ENCODE peak calls at places on chromosomes 7 and 10, in five cellular contexts. One of them, this sample, is unnamed.

GRCh38 chr10:21194510-21194993 is 297.4 kb upstream of the NEBL start:
- DNase-seq in nephron progenitor cell: no peak
- DNase-seq in AG10803: no peak
- DNase-seq in RWPE1: peak; percentile 47
- DNase-seq in D721Med: no peak
- DNase-seq in this sample: peak; percentile 81

GRCh38 chr7:102012941-102013461 is 195.6 kb downstream of the CUX1 start:
- DNase-seq in RWPE1: no peak
- DNase-seq in D721Med: no peak
- DNase-seq in nephron progenitor cell: no peak
- DNase-seq in AG10803: no peak
- DNase-seq in this sample: no peak

GRCh38 chr7:74627699-74628411 is 29.7 kb upstream of the GTF2I start:
- DNase-seq in RWPE1: no peak
- DNase-seq in nephron progenitor cell: no peak
- DNase-seq in D721Med: no peak
- DNase-seq in AG10803: peak; percentile 89
- DNase-seq in this sample: no peak

GRCh38 chr7:33904680-33905388 is 505 bp upstream of the BMPER start:
- DNase-seq in D721Med: no peak
- DNase-seq in AG10803: peak; percentile 72
- DNase-seq in nephron progenitor cell: peak; percentile 70
- DNase-seq in RWPE1: peak; percentile 20
- DNase-seq in this sample: peak; percentile 66

GRCh38 chr10:49318751-49319150 is 19.8 kb downstream of the C10orf71 start:
- DNase-seq in AG10803: no peak
- DNase-seq in D721Med: no peak
- DNase-seq in RWPE1: no peak
- DNase-seq in nephron progenitor cell: no peak
- DNase-seq in this sample: no peak

GRCh38 chr10:100744136-100744979 is 1.0 kb upstream of the PAX2 start:
- DNase-seq in AG10803: no peak
- DNase-seq in D721Med: no peak
- DNase-seq in nephron progenitor cell: peak; percentile 74
- DNase-seq in RWPE1: no peak
- DNase-seq in this sample: no peak

GRCh38 chr7:2143450-2143849 is 89.3 kb downstream of the MAD1L1 start:
- DNase-seq in AG10803: no peak
- DNase-seq in RWPE1: no peak
- DNase-seq in D721Med: no peak
- DNase-seq in nephron progenitor cell: no peak
- DNase-seq in this sample: no peak

GRCh38 chr10:43958964-43959363 is 310.3 kb upstream of the ZNF32 start:
- DNase-seq in AG10803: no peak
- DNase-seq in RWPE1: no peak
- DNase-seq in D721Med: no peak
- DNase-seq in nephron progenitor cell: no peak
- DNase-seq in this sample: no peak

GRCh38 chr10:103193820-103194529 is 903 bp upstream of the NT5C2 start:
- DNase-seq in nephron progenitor cell: no peak
- DNase-seq in AG10803: peak; percentile 29
- DNase-seq in D721Med: no peak
- DNase-seq in RWPE1: peak; percentile 34
- DNase-seq in this sample: no peak

GRCh38 chr7:106535234-106536026 is 125.5 kb downstream of the CCDC71L start:
- DNase-seq in D721Med: no peak
- DNase-seq in AG10803: peak; percentile 88
- DNase-seq in RWPE1: no peak
- DNase-seq in nephron progenitor cell: no peak
- DNase-seq in this sample: no peak

GRCh38 chr10:22437620-22438588 is 92.6 kb downstream of the SPAG6 start:
- DNase-seq in RWPE1: peak; percentile 14
- DNase-seq in D721Med: no peak
- DNase-seq in AG10803: no peak
- DNase-seq in nephron progenitor cell: no peak
- DNase-seq in this sample: no peak

GRCh38 chr10:102691701-102692100 is 22.5 kb downstream of the ARL3 start:
- DNase-seq in nephron progenitor cell: no peak
- DNase-seq in AG10803: peak; percentile 57
- DNase-seq in D721Med: no peak
- DNase-seq in RWPE1: no peak
- DNase-seq in this sample: no peak

GRCh38 chr7:159239028-159239427 is 94.4 kb upstream of the VIPR2 start:
- DNase-seq in RWPE1: no peak
- DNase-seq in AG10803: no peak
- DNase-seq in nephron progenitor cell: no peak
- DNase-seq in D721Med: no peak
- DNase-seq in this sample: no peak

GRCh38 chr10:12645449-12645848 is 296.1 kb downstream of the CAMK1D start:
- DNase-seq in D721Med: no peak
- DNase-seq in nephron progenitor cell: no peak
- DNase-seq in RWPE1: no peak
- DNase-seq in AG10803: no peak
- DNase-seq in this sample: no peak

GRCh38 chr10:76576276-76576962 is 1061.2 kb downstream of the KCNMA1 start:
- DNase-seq in RWPE1: no peak
- DNase-seq in AG10803: peak; percentile 93
- DNase-seq in nephron progenitor cell: no peak
- DNase-seq in D721Med: no peak
- DNase-seq in this sample: no peak

GRCh38 chr7:96479015-96479645 is 157.2 kb upstream of the SLC25A13 start:
- DNase-seq in D721Med: no peak
- DNase-seq in AG10803: no peak
- DNase-seq in nephron progenitor cell: no peak
- DNase-seq in RWPE1: no peak
- DNase-seq in this sample: no peak

GRCh38 chr10:95814011-95814727 is 58.2 kb downstream of the ENTPD1 start:
- DNase-seq in RWPE1: peak; percentile 42
- DNase-seq in D721Med: no peak
- DNase-seq in nephron progenitor cell: no peak
- DNase-seq in AG10803: peak; percentile 88
- DNase-seq in this sample: peak; percentile 64

GRCh38 chr10:133142523-133143199 is 17.4 kb upstream of the KNDC1 start:
- DNase-seq in nephron progenitor cell: peak; percentile 10
- DNase-seq in RWPE1: no peak
- DNase-seq in D721Med: no peak
- DNase-seq in AG10803: no peak
- DNase-seq in this sample: no peak

GRCh38 chr10:114308470-114309110 is 69.5 kb downstream of the VWA2 start:
- DNase-seq in nephron progenitor cell: no peak
- DNase-seq in D721Med: no peak
- DNase-seq in AG10803: no peak
- DNase-seq in RWPE1: no peak
- DNase-seq in this sample: no peak

GRCh38 chr10:70765794-70766594 is 19.2 kb downstream of the TBATA start:
- DNase-seq in D721Med: no peak
- DNase-seq in RWPE1: no peak
- DNase-seq in nephron progenitor cell: no peak
- DNase-seq in AG10803: no peak
- DNase-seq in this sample: no peak

GRCh38 chr10:103849880-103850571 is 5.3 kb downstream of the SH3PXD2A start:
- DNase-seq in RWPE1: peak; percentile 78
- DNase-seq in nephron progenitor cell: no peak
- DNase-seq in AG10803: peak; percentile 92
- DNase-seq in D721Med: no peak
- DNase-seq in this sample: no peak

GRCh38 chr10:126777726-126778125 is 107.2 kb upstream of the C10orf90 start:
- DNase-seq in D721Med: no peak
- DNase-seq in nephron progenitor cell: no peak
- DNase-seq in RWPE1: no peak
- DNase-seq in AG10803: no peak
- DNase-seq in this sample: no peak

GRCh38 chr7:46630031-46630430 is 709.0 kb upstream of the IGFBP3 start:
- DNase-seq in nephron progenitor cell: no peak
- DNase-seq in D721Med: no peak
- DNase-seq in RWPE1: no peak
- DNase-seq in AG10803: peak; percentile 67
- DNase-seq in this sample: no peak

GRCh38 chr10:90193240-90193985 is 492.0 kb downstream of the KIF20B start:
- DNase-seq in AG10803: peak; percentile 3
- DNase-seq in RWPE1: no peak
- DNase-seq in D721Med: no peak
- DNase-seq in nephron progenitor cell: no peak
- DNase-seq in this sample: no peak

GRCh38 chr7:73974101-73974947 is 53.6 kb upstream of the ELN start:
- DNase-seq in AG10803: no peak
- DNase-seq in nephron progenitor cell: no peak
- DNase-seq in RWPE1: no peak
- DNase-seq in D721Med: no peak
- DNase-seq in this sample: no peak

GRCh38 chr10:12434277-12434676 is 84.9 kb downstream of the CAMK1D start:
- DNase-seq in RWPE1: no peak
- DNase-seq in AG10803: no peak
- DNase-seq in D721Med: no peak
- DNase-seq in nephron progenitor cell: no peak
- DNase-seq in this sample: no peak

GRCh38 chr7:117435475-117436043 is 8.3 kb upstream of the ASZ1 start:
- DNase-seq in D721Med: no peak
- DNase-seq in RWPE1: no peak
- DNase-seq in AG10803: no peak
- DNase-seq in nephron progenitor cell: no peak
- DNase-seq in this sample: peak; percentile 60

GRCh38 chr7:26626156-26626555 is 238.2 kb downstream of the SKAP2 start:
- DNase-seq in AG10803: no peak
- DNase-seq in RWPE1: no peak
- DNase-seq in D721Med: no peak
- DNase-seq in nephron progenitor cell: no peak
- DNase-seq in this sample: no peak

GRCh38 chr10:66916030-66916429 is 9.8 kb upstream of the LRRTM3 start:
- DNase-seq in RWPE1: no peak
- DNase-seq in AG10803: no peak
- DNase-seq in D721Med: no peak
- DNase-seq in nephron progenitor cell: no peak
- DNase-seq in this sample: no peak

GRCh38 chr7:63899691-63900393 is 98.8 kb upstream of the ZNF722 start:
- DNase-seq in nephron progenitor cell: no peak
- DNase-seq in AG10803: no peak
- DNase-seq in D721Med: peak; percentile 25
- DNase-seq in RWPE1: peak; percentile 1
- DNase-seq in this sample: peak; percentile 11

GRCh38 chr7:128915271-128915819 is 4.8 kb upstream of the KCP start:
- DNase-seq in AG10803: no peak
- DNase-seq in nephron progenitor cell: no peak
- DNase-seq in RWPE1: no peak
- DNase-seq in D721Med: no peak
- DNase-seq in this sample: no peak

GRCh38 chr7:28093617-28094232 is 86.9 kb downstream of the JAZF1 start:
- DNase-seq in nephron progenitor cell: peak; percentile 79
- DNase-seq in D721Med: peak; percentile 45
- DNase-seq in AG10803: peak; percentile 83
- DNase-seq in RWPE1: peak; percentile 30
- DNase-seq in this sample: peak; percentile 88

GRCh38 chr7:157405914-157406810 is 69.4 kb downstream of the DNAJB6 start:
- DNase-seq in AG10803: peak; percentile 33
- DNase-seq in RWPE1: no peak
- DNase-seq in nephron progenitor cell: no peak
- DNase-seq in D721Med: no peak
- DNase-seq in this sample: no peak
- TF ChIP-seq CTCF in AG10803: peak; percentile 16
- TF ChIP-seq CTCF in RWPE1: no peak
- TF ChIP-seq CTCF in nephron progenitor cell: no peak
- TF ChIP-seq CTCF in D721Med: no peak
- TF ChIP-seq CTCF in this sample: no peak

GRCh38 chr7:155770186-155770585 is 42.1 kb downstream of the SHH start:
- DNase-seq in RWPE1: no peak
- DNase-seq in D721Med: no peak
- DNase-seq in AG10803: no peak
- DNase-seq in nephron progenitor cell: no peak
- DNase-seq in this sample: no peak

GRCh38 chr7:155766386-155766785 is 45.9 kb downstream of the SHH start:
- DNase-seq in RWPE1: no peak
- DNase-seq in nephron progenitor cell: no peak
- DNase-seq in D721Med: no peak
- DNase-seq in AG10803: no peak
- DNase-seq in this sample: no peak

GRCh38 chr7:155769701-155770100 is 42.6 kb downstream of the SHH start:
- DNase-seq in RWPE1: no peak
- DNase-seq in AG10803: peak; percentile 96
- DNase-seq in D721Med: no peak
- DNase-seq in nephron progenitor cell: no peak
- DNase-seq in this sample: no peak

GRCh38 chr7:155765458-155765857 is 46.8 kb downstream of the SHH start:
- DNase-seq in D721Med: no peak
- DNase-seq in nephron progenitor cell: no peak
- DNase-seq in AG10803: no peak
- DNase-seq in RWPE1: no peak
- DNase-seq in this sample: no peak

GRCh38 chr7:155767562-155768437 is 44.5 kb downstream of the SHH start:
- DNase-seq in nephron progenitor cell: no peak
- DNase-seq in AG10803: no peak
- DNase-seq in D721Med: no peak
- DNase-seq in RWPE1: no peak
- DNase-seq in this sample: no peak
- TF ChIP-seq CTCF in nephron progenitor cell: no peak
- TF ChIP-seq CTCF in AG10803: peak; percentile 8
- TF ChIP-seq CTCF in D721Med: no peak
- TF ChIP-seq CTCF in RWPE1: no peak
- TF ChIP-seq CTCF in this sample: no peak

GRCh38 chr7:52150952-52151351 is 834.3 kb upstream of the COBL start:
- DNase-seq in RWPE1: no peak
- DNase-seq in nephron progenitor cell: no peak
- DNase-seq in AG10803: no peak
- DNase-seq in D721Med: no peak
- DNase-seq in this sample: no peak

DNA sequence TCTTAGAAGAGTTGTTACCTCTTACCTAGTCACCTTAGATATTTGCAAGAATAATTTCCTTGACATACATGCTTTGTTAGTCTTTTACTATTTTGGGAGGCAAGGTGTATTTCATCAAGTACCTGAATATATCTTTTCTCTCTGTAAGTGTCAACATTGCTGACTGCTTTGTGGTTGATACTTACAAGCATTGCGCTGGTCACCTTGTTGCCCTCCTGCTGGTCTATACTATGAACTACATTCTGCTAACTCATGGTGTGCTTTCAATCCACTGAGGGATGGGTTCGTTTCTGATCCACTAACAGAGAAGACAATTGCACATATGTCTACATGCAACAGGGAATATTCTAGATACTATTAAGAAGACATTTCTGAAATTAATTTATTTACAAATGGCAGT is 837.8 kb upstream of the COBL start:
- DNase-seq in D721Med: no peak
- DNase-seq in RWPE1: no peak
- DNase-seq in AG10803: no peak
- DNase-seq in nephron progenitor cell: no peak
- DNase-seq in this sample: no peak
- TF ChIP-seq CTCF in D721Med: no peak
- TF ChIP-seq CTCF in RWPE1: no peak
- TF ChIP-seq CTCF in AG10803: no peak
- TF ChIP-seq CTCF in nephron progenitor cell: peak; percentile 35
- TF ChIP-seq CTCF in this sample: no peak

DNA sequence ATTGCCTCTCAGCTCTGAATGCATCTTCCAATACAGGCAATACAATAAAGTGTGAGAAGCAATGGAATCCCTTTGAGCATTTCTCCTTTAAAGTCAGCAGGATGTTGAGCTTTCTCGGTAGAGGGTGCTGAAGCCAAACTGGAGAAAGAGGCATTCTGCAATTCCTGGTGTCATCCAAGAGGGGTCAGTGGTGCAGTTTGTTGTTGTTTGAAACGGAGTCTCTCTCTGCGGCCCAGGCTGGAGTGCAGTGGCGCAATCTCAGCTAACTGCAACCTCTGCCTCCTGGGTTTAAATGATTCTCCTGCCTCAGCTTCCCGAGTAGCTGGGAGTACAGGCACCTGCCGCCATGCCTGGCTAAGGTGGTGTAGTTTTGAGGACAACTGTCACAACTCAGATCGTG is 486.5 kb downstream of the CALN1 start:
- DNase-seq in AG10803: no peak
- DNase-seq in RWPE1: no peak
- DNase-seq in nephron progenitor cell: no peak
- DNase-seq in D721Med: no peak
- DNase-seq in this sample: no peak
- TF ChIP-seq CTCF in AG10803: no peak
- TF ChIP-seq CTCF in RWPE1: no peak
- TF ChIP-seq CTCF in nephron progenitor cell: no peak
- TF ChIP-seq CTCF in D721Med: no peak
- TF ChIP-seq CTCF in this sample: no peak